ENCODE peak calls at places on chromosomes 2 and 18, in six cellular contexts. One of them, this sample, is unnamed.

GRCh38 chr2:86139981-86140380 is 33.9 kb downstream of the PTCD3 start:
- DNase-seq in skeletal muscle cell: no peak
- DNase-seq in HCEC 1CT: no peak
- DNase-seq in HFFc6: no peak
- DNase-seq in GM12865: no peak
- DNase-seq in AG08396: no peak
- DNase-seq in this sample: no peak

GRCh38 chr18:45998244-45998643 is 31.1 kb upstream of the EPG5 start:
- DNase-seq in skeletal muscle cell: no peak
- DNase-seq in HCEC 1CT: no peak
- DNase-seq in HFFc6: no peak
- DNase-seq in GM12865: no peak
- DNase-seq in AG08396: no peak
- DNase-seq in this sample: no peak

GRCh38 chr2:241410739-241411176 is 54.7 kb downstream of the FARP2 start:
- DNase-seq in skeletal muscle cell: no peak
- DNase-seq in HCEC 1CT: no peak
- DNase-seq in HFFc6: no peak
- DNase-seq in GM12865: no peak
- DNase-seq in AG08396: no peak
- DNase-seq in this sample: no peak

GRCh38 chr2:48344441-48344756 is 185.6 kb upstream of the STON1 start:
- DNase-seq in skeletal muscle cell: no peak
- DNase-seq in HCEC 1CT: no peak
- DNase-seq in HFFc6: no peak
- DNase-seq in GM12865: no peak
- DNase-seq in AG08396: no peak
- DNase-seq in this sample: no peak

GRCh38 chr2:170972508-170973224 is 43.6 kb downstream of the GORASP2 start:
- DNase-seq in skeletal muscle cell: no peak
- DNase-seq in HCEC 1CT: no peak
- DNase-seq in HFFc6: peak; percentile 15
- DNase-seq in GM12865: no peak
- DNase-seq in AG08396: no peak
- DNase-seq in this sample: no peak

GRCh38 chr2:95264626-95265025 is 9.6 kb upstream of the PROM2 start:
- DNase-seq in skeletal muscle cell: no peak
- DNase-seq in HCEC 1CT: peak; percentile 19
- DNase-seq in HFFc6: no peak
- DNase-seq in GM12865: no peak
- DNase-seq in AG08396: no peak
- DNase-seq in this sample: no peak

GRCh38 chr2:25324905-25325592 is 16.7 kb downstream of the DNMT3A start:
- DNase-seq in skeletal muscle cell: no peak
- DNase-seq in HCEC 1CT: no peak
- DNase-seq in HFFc6: peak; percentile 58
- DNase-seq in GM12865: no peak
- DNase-seq in AG08396: peak; percentile 84
- DNase-seq in this sample: no peak

GRCh38 chr2:152234277-152234676 is 58.7 kb upstream of the STAM2 start:
- DNase-seq in skeletal muscle cell: no peak
- DNase-seq in HCEC 1CT: no peak
- DNase-seq in HFFc6: no peak
- DNase-seq in GM12865: no peak
- DNase-seq in AG08396: no peak
- DNase-seq in this sample: no peak

This sample was measured in HuH-7.